ENCODE peak calls at places on chromosomes 11 and 22, in five cellular contexts. E, I, B, W and X are unnamed samples.

GRCh38 chr11:7977251-7977917 is 9.8 kb upstream of the EIF3F start:
- DNase-seq in E (no peak), I (no peak), B (peak; percentile 63), W (peak; percentile 59), X (no peak)

GRCh38 chr22:47041201-47042115 is 279.0 kb downstream of the TBC1D22A start:
- DNase-seq in E (no peak), I (no peak), B (no peak), W (no peak), X (no peak)

GRCh38 chr11:70703141-70704052 is 305.1 kb downstream of the CTTN start:
- DNase-seq in E (peak; percentile 63), I (no peak), B (no peak), W (no peak), X (no peak)

GRCh38 chr11:117827521-117828511 is 3.3 kb upstream of the FXYD2 start:
- DNase-seq in E (peak; percentile 25), I (no peak), B (no peak), W (no peak), X (no peak)

GRCh38 chr11:95095858-95096587 is 6.4 kb downstream of the ENDOD1 start:
- DNase-seq in E (no peak), I (no peak), B (peak; percentile 45), W (no peak), X (no peak)

GRCh38 chr11:92826136-92826535 is 143.3 kb upstream of the MTNR1B start:
- DNase-seq in E (no peak), I (no peak), B (peak; percentile 1), W (no peak), X (no peak)

GRCh38 chr11:108895579-108896480 is 231.0 kb downstream of the DDX10 start:
- DNase-seq in E (no peak), I (no peak), B (peak; percentile 78), W (no peak), X (no peak)

GRCh38 chr11:116226731-116227130 is 546.1 kb downstream of the BUD13 start:
- DNase-seq in E (peak; percentile 41), I (no peak), B (no peak), W (no peak), X (no peak)

GRCh38 chr11:111443640-111444039 is 64.6 kb upstream of the POU2AF1 start:
- DNase-seq in E (no peak), I (no peak), B (no peak), W (no peak), X (no peak)

GRCh38 chr11:61718613-61719302 is 33.7 kb upstream of the MYRF start:
- DNase-seq in E (peak; percentile 86), I (no peak), B (peak; percentile 82), W (no peak), X (peak; percentile 71)

GRCh38 chr11:13118194-13118593 is 109.1 kb downstream of the RASSF10 start:
- DNase-seq in E (no peak), I (no peak), B (peak; percentile 90), W (no peak), X (no peak)

GRCh38 chr22:44661659-44662569 is 40.1 kb upstream of the PRR5 start:
- DNase-seq in E (no peak), I (no peak), B (no peak), W (no peak), X (no peak)

GRCh38 chr11:30617762-30618161 is 31.6 kb upstream of the MPPED2 start:
- DNase-seq in E (no peak), I (no peak), B (no peak), W (no peak), X (no peak)

GRCh38 chr11:30426781-30427180 is 103.9 kb downstream of the ARL14EP start:
- DNase-seq in E (no peak), I (no peak), B (no peak), W (no peak), X (no peak)

GRCh38 chr11:121161349-121161917 is 60.4 kb downstream of the TECTA start:
- DNase-seq in E (no peak), I (no peak), B (no peak), W (no peak), X (no peak)
- H2BK12ac ChIP-seq in E (no peak overlapping the region), I (no peak overlapping the region), B (no peak overlapping the region), W (no peak overlapping the region), X (no peak overlapping the region)

GRCh38 chr22:50299724-50300619 is 7.5 kb downstream of the PLXNB2 start:
- DNase-seq in E (peak; percentile 91), I (peak; percentile 59), B (no peak), W (peak; percentile 73), X (no peak)
- H3K4me1 ChIP-seq in E (no peaks in the 10 kb centered on the region), I (peaks cover 22% of the 10 kb centered on the region), B (peaks cover 89% of the 10 kb centered on the region), W (peaks cover 46% of the 10 kb centered on the region), X (peaks cover 13% of the 10 kb centered on the region)

GRCh38 chr11:19352072-19352735 is 111.5 kb upstream of the E2F8 start:
- DNase-seq in E (no peak), I (no peak), B (no peak), W (no peak), X (no peak)
- H2BK12ac ChIP-seq in E (no peak overlapping the region), I (no peak overlapping the region), B (no peak overlapping the region), W (no peak overlapping the region), X (no peak overlapping the region)

GRCh38 chr11:10302744-10303557 is 1.9 kb upstream of the ADM start:
- DNase-seq in E (peak; percentile 59), I (no peak), B (peak; percentile 85), W (peak; percentile 59), X (peak; percentile 46)

GRCh38 chr11:10302294-10302743 is 2.6 kb upstream of the ADM start:
- DNase-seq in E (no peak), I (no peak), B (peak; percentile 69), W (no peak), X (no peak)

GRCh38 chr11:10304495-10305261 is at the start of gene ADM:
- DNase-seq in E (peak; percentile 88), I (no peak), B (peak; percentile 96), W (peak; percentile 90), X (peak; percentile 74)

GRCh38 chr11:10303558-10304363 is 1.1 kb upstream of the ADM start:
- DNase-seq in E (peak; percentile 52), I (no peak), B (peak; percentile 79), W (peak; percentile 94), X (no peak)

DNA sequence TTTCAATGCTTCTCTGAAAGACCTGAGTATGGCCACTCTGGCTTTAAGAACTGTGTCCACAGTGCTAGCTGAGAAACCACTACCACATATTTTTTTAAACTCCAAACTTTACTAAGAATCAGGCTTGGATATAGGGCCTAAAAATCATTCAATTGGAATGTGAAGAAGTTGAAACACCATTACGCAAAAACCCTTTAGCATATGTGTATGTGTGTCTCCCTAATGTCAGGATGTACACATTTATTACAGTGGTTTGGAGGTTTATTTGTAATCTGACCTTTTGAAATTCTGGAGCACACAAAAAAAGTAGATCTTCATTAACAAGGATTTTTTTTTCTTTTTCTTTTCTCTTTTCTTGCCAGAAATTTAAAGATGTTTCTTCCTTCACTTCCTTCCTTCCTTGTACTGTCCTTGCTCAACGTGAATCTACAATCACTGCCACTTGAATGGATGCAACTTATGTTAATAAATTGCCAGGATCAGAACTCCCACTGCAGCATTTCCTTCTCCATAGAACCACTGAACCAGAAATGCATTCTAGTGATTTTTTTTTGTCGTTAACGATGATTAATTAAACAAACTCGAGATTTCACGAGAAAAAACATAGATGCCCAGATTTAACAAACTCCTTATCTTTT is 3.1 kb upstream of the ADM start:
- DNase-seq in E (no peak), I (no peak), B (peak; percentile 84), W (no peak), X (no peak)
- H3K4me1 ChIP-seq in E (no peaks in the 10 kb centered on the region), I (no peaks in the 10 kb centered on the region), B (peaks cover 6% of the 10 kb centered on the region), W (peaks cover 3% of the 10 kb centered on the region), X (peaks cover 14% of the 10 kb centered on the region)

DNA sequence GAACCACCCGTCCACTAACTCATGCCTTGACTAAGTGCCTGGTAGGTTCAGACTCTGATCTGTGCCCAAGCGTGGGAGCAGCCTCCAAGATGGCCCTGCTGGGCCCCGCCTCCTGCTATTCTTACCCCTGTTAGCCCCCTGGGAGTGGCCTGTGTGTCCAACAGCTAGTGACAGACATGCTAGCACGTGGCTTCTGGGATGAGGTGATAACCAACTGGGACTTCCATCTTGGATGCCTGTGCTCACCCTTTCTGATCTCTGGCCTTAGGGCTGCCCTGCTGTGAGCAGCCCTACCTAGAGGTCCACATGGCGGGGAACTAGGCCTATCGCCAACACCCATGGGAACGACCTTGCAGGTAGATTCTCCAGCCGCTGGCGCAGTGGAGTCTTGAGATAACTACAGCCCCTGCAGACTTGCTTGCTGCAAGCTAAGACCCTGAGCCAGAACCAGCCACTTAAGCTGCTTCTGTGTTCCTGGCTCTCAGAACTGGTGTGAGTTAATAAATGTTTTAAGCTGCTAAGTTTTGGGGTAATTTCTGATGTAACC is 2.7 kb downstream of the MRPL21 start:
- DNase-seq in E (no peak), I (no peak), B (no peak), W (no peak), X (no peak)
- H2BK12ac ChIP-seq in E (no peak overlapping the region), I (no peak overlapping the region), B (no peak overlapping the region), W (no peak overlapping the region), X (no peak overlapping the region)

GRCh38 chr11:48019230-48019584 is 38.8 kb downstream of the PTPRJ start:
- DNase-seq in E (no peak), I (no peak), B (no peak), W (no peak), X (peak; percentile 30)
- H3K4me1 ChIP-seq in E (peaks cover 7% of the 10 kb centered on the region), I (peaks cover 17% of the 10 kb centered on the region), B (peaks cover 41% of the 10 kb centered on the region), W (peaks cover 5% of the 10 kb centered on the region), X (peaks cover 33% of the 10 kb centered on the region)

GRCh38 chr11:57468276-57468675 is 7.9 kb downstream of the RTN4RL2 start:
- DNase-seq in E (no peak), I (no peak), B (no peak), W (no peak), X (no peak)
- H2BK12ac ChIP-seq in E (no peak overlapping the region), I (peak overlapping the region; percentile 19), B (no peak overlapping the region), W (no peak overlapping the region), X (no peak overlapping the region)

GRCh38 chr11:69444381-69445130 is 36.9 kb upstream of the LINC01488 start:
- DNase-seq in E (peak; percentile 83), I (no peak), B (peak; percentile 98), W (peak; percentile 85), X (no peak)

GRCh38 chr11:69445131-69445470 is 36.4 kb upstream of the LINC01488 start:
- DNase-seq in E (no peak), I (no peak), B (no peak), W (no peak), X (no peak)

GRCh38 chr11:69447786-69448185 is 33.7 kb upstream of the LINC01488 start:
- DNase-seq in E (no peak), I (no peak), B (peak; percentile 38), W (no peak), X (no peak)

GRCh38 chr11:69443968-69444364 is 37.5 kb upstream of the LINC01488 start:
- DNase-seq in E (no peak), I (no peak), B (peak; percentile 77), W (no peak), X (no peak)

GRCh38 chr11:69446108-69446507 is 35.4 kb upstream of the LINC01488 start:
- DNase-seq in E (no peak), I (no peak), B (no peak), W (no peak), X (no peak)
- H3K4me1 ChIP-seq in E (peaks cover 5% of the 10 kb centered on the region), I (peaks cover 23% of the 10 kb centered on the region), B (peaks cover 44% of the 10 kb centered on the region), W (peaks cover 50% of the 10 kb centered on the region), X (peaks cover 15% of the 10 kb centered on the region)